ENCODE peak calls at places on chromosomes 5 and 9, in seven cellular contexts. A is activated T-cell treated with anti-CD3 and anti-CD28 coated beads for 1 hour, Y is uterus, D is D721Med, F is COLO829, X is ecto neural progenitor cell, M is GM13977. C is an unnamed sample.

GRCh38 chr9:25677301-25678146 is 720 bp downstream of the TUSC1 start:
- DNase-seq in A (no peak), Y (peak), D (peak), F (peak), X (peak), M (peak), C (peak)

GRCh38 chr5:132501961-132502931 is 11.7 kb upstream of the IRF1 start:
- DNase-seq in A (no peak), Y (no peak), D (no peak), F (no peak), X (peak), M (no peak), C (no peak)

GRCh38 chr5:132466453-132467291 is 23.9 kb downstream of the IRF1 start:
- DNase-seq in A (no peak), Y (no peak), D (no peak), F (no peak), X (no peak), M (peak), C (peak)

GRCh38 chr5:5316333-5316732 is 106.1 kb upstream of the ICE1 start:
- DNase-seq in A (no peak), Y (no peak), D (no peak), F (no peak), X (no peak), M (no peak), C (no peak)

GRCh38 chr5:127912411-127912810 is 171.2 kb upstream of the SLC12A2 start:
- DNase-seq in A (no peak), Y (no peak), D (no peak), F (no peak), X (no peak), M (no peak), C (no peak)

GRCh38 chr5:6115866-6116265 is 262.5 kb downstream of the MED10 start:
- DNase-seq in A (no peak), Y (peak), D (no peak), F (no peak), X (no peak), M (no peak), C (no peak)

GRCh38 chr5:77896338-77896737 is 120.2 kb upstream of the TBCA start:
- DNase-seq in A (no peak), Y (no peak), D (no peak), F (no peak), X (no peak), M (no peak), C (no peak)

GRCh38 chr9:110531776-110532175 is 47.8 kb downstream of the SVEP1 start:
- DNase-seq in A (no peak), Y (no peak), D (no peak), F (no peak), X (no peak), M (no peak), C (no peak)

GRCh38 chr5:59673438-59674058 is 220.0 kb downstream of the PDE4D start:
- DNase-seq in A (no peak), Y (no peak), D (no peak), F (no peak), X (no peak), M (peak), C (no peak)

GRCh38 chr5:136701191-136701590 is 335.8 kb upstream of the TRPC7 start:
- DNase-seq in A (no peak), Y (no peak), D (no peak), F (no peak), X (no peak), M (no peak), C (no peak)

GRCh38 chr9:31336841-31337240 is 1047.6 kb upstream of the ACO1 start:
- DNase-seq in A (no peak), Y (no peak), D (no peak), F (no peak), X (no peak), M (no peak), C (no peak)

C was measured in Right ventricle myocardium inferior.